ENCODE peak calls at places on chromosomes 12 and 14, in four cellular contexts. One of them, this sample, is unnamed.

GRCh38 chr14:68403191-68403781 is 389.6 kb downstream of the ZFP36L1 start:
- DNase-seq in cardiac muscle cell: no peak
- DNase-seq in mesenchymal stem cell: no peak
- DNase-seq in fibroblast of the aortic adventitia: peak
- DNase-seq in this sample: no peak

GRCh38 chr12:49537231-49537708 is 1.6 kb upstream of the KCNH3 start:
- DNase-seq in cardiac muscle cell: no peak
- DNase-seq in mesenchymal stem cell: no peak
- DNase-seq in fibroblast of the aortic adventitia: no peak
- DNase-seq in this sample: no peak

GRCh38 chr12:72369560-72369959 is 97.4 kb downstream of the TRHDE start:
- DNase-seq in cardiac muscle cell: no peak
- DNase-seq in mesenchymal stem cell: peak
- DNase-seq in fibroblast of the aortic adventitia: no peak
- DNase-seq in this sample: no peak

GRCh38 chr12:1534708-1535107 is 59.7 kb downstream of the FBXL14 start:
- DNase-seq in cardiac muscle cell: no peak
- DNase-seq in mesenchymal stem cell: no peak
- DNase-seq in fibroblast of the aortic adventitia: no peak
- DNase-seq in this sample: no peak

GRCh38 chr12:4830568-4830967 is 79.1 kb upstream of the KCNA1 start:
- DNase-seq in cardiac muscle cell: no peak
- DNase-seq in mesenchymal stem cell: no peak
- DNase-seq in fibroblast of the aortic adventitia: no peak
- DNase-seq in this sample: no peak

GRCh38 chr14:70078329-70078728 is 110.4 kb downstream of the SLC8A3 start:
- DNase-seq in cardiac muscle cell: no peak
- DNase-seq in mesenchymal stem cell: no peak
- DNase-seq in fibroblast of the aortic adventitia: no peak
- DNase-seq in this sample: no peak

GRCh38 chr12:12718853-12719252 is 1.7 kb downstream of the CDKN1B start:
- DNase-seq in cardiac muscle cell: no peak
- DNase-seq in mesenchymal stem cell: peak
- DNase-seq in fibroblast of the aortic adventitia: peak
- DNase-seq in this sample: peak

GRCh38 chr12:5064913-5065490 is 21.3 kb downstream of the KCNA5 start:
- DNase-seq in cardiac muscle cell: no peak
- DNase-seq in mesenchymal stem cell: no peak
- DNase-seq in fibroblast of the aortic adventitia: no peak
- DNase-seq in this sample: no peak

GRCh38 chr12:97943359-97943758 is 480.8 kb downstream of the RMST start:
- DNase-seq in cardiac muscle cell: no peak
- DNase-seq in mesenchymal stem cell: no peak
- DNase-seq in fibroblast of the aortic adventitia: no peak
- DNase-seq in this sample: peak

GRCh38 chr14:89053303-89053702 is 228.9 kb downstream of the TTC8 start:
- DNase-seq in cardiac muscle cell: no peak
- DNase-seq in mesenchymal stem cell: no peak
- DNase-seq in fibroblast of the aortic adventitia: no peak
- DNase-seq in this sample: no peak

GRCh38 chr12:4203772-4204376 is 69.7 kb upstream of the CCND2 start:
- DNase-seq in cardiac muscle cell: no peak
- DNase-seq in mesenchymal stem cell: no peak
- DNase-seq in fibroblast of the aortic adventitia: no peak
- DNase-seq in this sample: no peak

GRCh38 chr12:19527876-19528275 is 88.6 kb downstream of the AEBP2 start:
- DNase-seq in cardiac muscle cell: peak
- DNase-seq in mesenchymal stem cell: no peak
- DNase-seq in fibroblast of the aortic adventitia: no peak
- DNase-seq in this sample: no peak

GRCh38 chr12:52992699-52993557 is 13.3 kb upstream of the EIF4B start:
- DNase-seq in cardiac muscle cell: no peak
- DNase-seq in mesenchymal stem cell: peak
- DNase-seq in fibroblast of the aortic adventitia: peak
- DNase-seq in this sample: no peak

GRCh38 chr14:28088125-28088524 is 678.5 kb upstream of the FOXG1 start:
- DNase-seq in cardiac muscle cell: no peak
- DNase-seq in mesenchymal stem cell: no peak
- DNase-seq in fibroblast of the aortic adventitia: no peak
- DNase-seq in this sample: no peak

GRCh38 chr14:96038558-96038919 is 623 bp upstream of the C14orf132 start:
- DNase-seq in cardiac muscle cell: no peak
- DNase-seq in mesenchymal stem cell: no peak
- DNase-seq in fibroblast of the aortic adventitia: no peak
- DNase-seq in this sample: peak

GRCh38 chr12:95494888-95495287 is 20.9 kb downstream of the METAP2 start:
- DNase-seq in cardiac muscle cell: no peak
- DNase-seq in mesenchymal stem cell: no peak
- DNase-seq in fibroblast of the aortic adventitia: no peak
- DNase-seq in this sample: no peak

GRCh38 chr12:4909734-4910501 is at the start of gene KCNA1:
- DNase-seq in cardiac muscle cell: peak
- DNase-seq in mesenchymal stem cell: no peak
- DNase-seq in fibroblast of the aortic adventitia: peak
- DNase-seq in this sample: no peak

GRCh38 chr14:77342726-77343397 is 22.0 kb downstream of the GSTZ1 start:
- DNase-seq in cardiac muscle cell: no peak
- DNase-seq in mesenchymal stem cell: no peak
- DNase-seq in fibroblast of the aortic adventitia: no peak
- DNase-seq in this sample: no peak

GRCh38 chr12:2640709-2641108 is 154.1 kb upstream of the FKBP4 start:
- DNase-seq in cardiac muscle cell: no peak
- DNase-seq in mesenchymal stem cell: peak
- DNase-seq in fibroblast of the aortic adventitia: peak
- DNase-seq in this sample: no peak

DNA sequence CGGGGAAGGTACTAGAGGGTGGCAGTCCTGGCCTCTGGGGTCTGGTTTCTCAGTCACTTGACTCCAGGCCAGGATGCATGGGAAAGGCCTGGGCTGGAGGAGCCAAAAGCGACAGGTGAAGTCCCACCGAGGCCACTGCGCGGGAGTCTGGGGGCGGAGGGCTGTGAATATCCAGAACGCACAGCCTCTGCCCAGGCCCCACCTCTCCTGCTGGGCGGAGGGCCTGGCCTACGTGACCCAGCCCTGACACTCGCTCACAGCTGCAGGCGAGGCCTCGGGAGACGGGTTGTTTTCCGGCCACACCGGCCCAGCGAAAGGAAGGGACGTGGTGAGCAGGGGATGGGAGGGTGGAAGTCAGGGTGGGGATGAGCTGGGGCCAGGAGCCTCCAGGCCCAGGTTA is 91.2 kb downstream of the RFLNA start:
- DNase-seq in cardiac muscle cell: no peak
- DNase-seq in mesenchymal stem cell: peak
- DNase-seq in fibroblast of the aortic adventitia: peak
- DNase-seq in this sample: no peak
- H3K4me3 ChIP-seq in cardiac muscle cell: no peak
- H3K4me3 ChIP-seq in mesenchymal stem cell: peak
- H3K4me3 ChIP-seq in fibroblast of the aortic adventitia: peak
- H3K4me3 ChIP-seq in this sample: no peak

DNA sequence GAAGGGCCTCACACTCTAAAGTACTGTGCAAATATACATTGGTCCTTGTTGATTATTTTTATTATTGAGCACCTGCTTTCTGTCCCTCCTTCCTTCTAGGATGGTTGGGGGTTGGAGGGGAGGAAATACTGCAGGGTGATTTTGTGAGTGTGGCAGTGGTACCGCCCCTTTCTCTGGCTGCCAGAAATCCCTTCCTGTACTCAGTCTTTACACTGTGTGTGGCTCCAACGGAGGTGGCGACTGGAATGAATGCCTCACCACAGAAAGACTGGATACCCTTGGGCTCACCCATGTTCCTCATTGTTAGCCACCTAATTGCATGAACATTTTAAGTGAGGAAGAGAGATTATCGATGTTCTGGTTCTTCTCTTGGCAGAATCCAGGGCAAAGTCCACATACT is 272.0 kb upstream of the E2F7 start:
- DNase-seq in cardiac muscle cell: no peak
- DNase-seq in mesenchymal stem cell: no peak
- DNase-seq in fibroblast of the aortic adventitia: no peak
- DNase-seq in this sample: no peak
- H3K4me3 ChIP-seq in cardiac muscle cell: no peak
- H3K4me3 ChIP-seq in mesenchymal stem cell: no peak
- H3K4me3 ChIP-seq in fibroblast of the aortic adventitia: no peak
- H3K4me3 ChIP-seq in this sample: no peak

DNA sequence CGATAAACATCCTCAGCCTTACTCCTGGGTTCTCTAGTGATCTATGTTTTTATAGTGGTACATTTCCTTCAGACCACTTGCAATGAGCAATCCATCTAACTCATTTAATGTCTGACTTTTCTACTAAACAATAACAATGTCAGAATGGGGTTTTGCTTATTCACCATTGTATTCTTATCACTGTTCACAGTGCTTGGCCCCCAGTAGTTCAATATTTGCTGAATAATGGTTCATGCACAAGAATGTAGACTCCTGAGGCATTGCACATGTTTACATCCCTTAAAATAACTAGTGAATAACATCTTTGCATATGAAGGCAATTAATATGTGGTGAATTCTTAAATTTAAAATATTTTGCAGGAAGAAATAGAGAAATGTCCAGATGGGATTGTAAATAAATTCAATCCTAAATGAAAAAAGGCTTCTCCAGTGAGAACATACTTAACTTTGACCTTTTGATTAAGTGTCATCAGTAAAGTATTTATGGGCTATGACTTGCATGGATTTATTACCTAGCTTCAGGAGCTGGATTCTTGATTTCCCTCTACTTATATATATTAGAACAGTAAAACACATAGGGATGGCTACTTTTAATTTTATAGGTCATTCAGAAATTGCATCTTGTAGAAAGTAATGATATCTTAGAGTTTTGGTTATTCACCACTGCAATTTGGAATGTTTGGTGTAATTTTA is 3.4 kb downstream of the CCER1 start:
- DNase-seq in cardiac muscle cell: no peak
- DNase-seq in mesenchymal stem cell: no peak
- DNase-seq in fibroblast of the aortic adventitia: no peak
- DNase-seq in this sample: no peak
- H3K4me3 ChIP-seq in cardiac muscle cell: no peak
- H3K4me3 ChIP-seq in mesenchymal stem cell: no peak
- H3K4me3 ChIP-seq in fibroblast of the aortic adventitia: no peak
- H3K4me3 ChIP-seq in this sample: no peak

DNA sequence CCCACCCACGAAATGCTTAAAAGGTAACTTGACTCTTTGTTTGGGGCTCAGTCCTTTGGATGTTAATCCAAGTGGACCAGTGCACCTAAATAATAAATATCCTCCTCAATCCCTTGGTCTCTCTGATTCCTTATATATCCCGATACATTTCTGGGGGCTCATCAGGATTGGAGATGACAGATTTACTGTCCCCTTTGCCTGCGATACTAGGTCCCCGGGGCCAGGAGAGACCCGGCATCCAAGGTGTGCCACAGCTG is 26.2 kb downstream of the KLRK1 start:
- DNase-seq in cardiac muscle cell: no peak
- DNase-seq in mesenchymal stem cell: no peak
- DNase-seq in fibroblast of the aortic adventitia: no peak
- DNase-seq in this sample: no peak
- H3K4me3 ChIP-seq in cardiac muscle cell: no peak
- H3K4me3 ChIP-seq in mesenchymal stem cell: peak
- H3K4me3 ChIP-seq in fibroblast of the aortic adventitia: no peak
- H3K4me3 ChIP-seq in this sample: no peak